ENCODE peak calls at places on chromosome 13, in ten cellular contexts. I, N, W, R, Y, K, P, H, T and E are unnamed samples.

GRCh38 chr13:113176292-113176691 is 17.8 kb downstream of the PROZ start:
- DNase-seq in I (no peak), N (no peak), W (no peak), R (no peak), Y (no peak), K (no peak), P (peak; percentile 43), H (no peak), T (no peak), E (no peak)

GRCh38 chr13:49042476-49042875 is 66.8 kb downstream of the FNDC3A start:
- DNase-seq in I (no peak), N (no peak), W (no peak), R (no peak), Y (no peak), K (no peak), P (no peak), H (no peak), T (no peak), E (no peak)

GRCh38 chr13:114129649-114130062 is 2.8 kb downstream of the RASA3 start:
- DNase-seq in I (no peak), N (no peak), W (no peak), R (no peak), Y (no peak), K (peak; percentile 34), P (no peak), H (no peak), T (no peak), E (no peak)

GRCh38 chr13:113980489-113981064 is 6.7 kb upstream of the C13orf46 start:
- DNase-seq in I (no peak), N (no peak), W (no peak), R (no peak), Y (peak; percentile 17), K (no peak), P (no peak), H (no peak), T (peak; percentile 20), E (no peak)

GRCh38 chr13:110394371-110394841 is 87.3 kb downstream of the COL4A2 start:
- DNase-seq in I (no peak), N (no peak), W (no peak), R (no peak), Y (no peak), K (no peak), P (no peak), H (no peak), T (no peak), E (no peak)

GRCh38 chr13:98041081-98041820 is 87.8 kb downstream of the IPO5 start:
- DNase-seq in I (no peak), N (no peak), W (no peak), R (no peak), Y (no peak), K (no peak), P (no peak), H (no peak), T (no peak), E (no peak)

GRCh38 chr13:40780822-40781401 is 8.5 kb upstream of the SLC25A15 start:
- DNase-seq in I (no peak), N (peak; percentile 52), W (no peak), R (no peak), Y (no peak), K (peak; percentile 51), P (no peak), H (no peak), T (no peak), E (peak; percentile 1)

GRCh38 chr13:74574964-74575728 is 440.9 kb upstream of the KLF12 start:
- DNase-seq in I (no peak), N (peak; percentile 71), W (no peak), R (no peak), Y (no peak), K (no peak), P (no peak), H (no peak), T (no peak), E (no peak)

GRCh38 chr13:30052127-30052526 is 201.7 kb upstream of the UBL3 start:
- DNase-seq in I (no peak), N (peak; percentile 55), W (no peak), R (no peak), Y (no peak), K (peak; percentile 25), P (no peak), H (no peak), T (no peak), E (no peak)